ENCODE peak calls at places on chromosomes 1 and 21, in ten cellular contexts. O is gastrocnemius medialis; S is mammary epithelial cell; L is sigmoid colon; H is fibroblast of lung; T is CD4-positive, alpha-beta T cell; Z is mesothelial cell of epicardium; W is BJ; I is astrocyte of the spinal cord; E is fibroblast of the aortic adventitia. P is an unnamed sample.

GRCh38 chr1:41955461-41956159 is 36.9 kb upstream of the HIVEP3 start:
- DNase-seq in L (no peak), T (no peak), E (peak; percentile 83), W (peak; percentile 90), Z (no peak), O (no peak), H (peak; percentile 67), I (peak; percentile 94), S (peak; percentile 99), P (no peak)

GRCh38 chr21:42236693-42237092 is 17.8 kb downstream of the ABCG1 start:
- DNase-seq in O (no peak), E (no peak), T (no peak), I (no peak), Z (no peak), W (no peak), S (no peak), H (no peak), L (no peak), P (no peak)

GRCh38 chr1:226602186-226603029 is 53.8 kb downstream of the STUM start:
- DNase-seq in W (peak; percentile 91), I (peak; percentile 2), O (peak; percentile 64), L (peak; percentile 90), E (peak; percentile 94), S (peak; percentile 89), T (no peak), H (peak; percentile 95), Z (no peak), P (no peak)

GRCh38 chr1:184456189-184456588 is 69.4 kb downstream of the C1orf21 start:
- DNase-seq in L (no peak), W (no peak), H (no peak), T (no peak), I (no peak), O (no peak), S (no peak), E (no peak), Z (no peak), P (no peak)

GRCh38 chr1:167109125-167109524 is 15.2 kb downstream of the STYXL2 start:
- DNase-seq in S (peak; percentile 52), H (no peak), Z (no peak), I (no peak), W (no peak), T (no peak), O (peak; percentile 46), E (no peak), L (no peak), P (no peak)

GRCh38 chr1:202638019-202638887 is 72.0 kb downstream of the SYT2 start:
- DNase-seq in W (no peak), L (no peak), E (no peak), O (no peak), T (no peak), Z (no peak), I (no peak), S (no peak), H (no peak), P (no peak)

GRCh38 chr1:100585774-100586173 is 47.8 kb downstream of the GPR88 start:
- DNase-seq in W (peak; percentile 23), Z (no peak), I (peak; percentile 73), E (peak; percentile 59), H (no peak), S (peak; percentile 29), O (no peak), T (no peak), L (no peak), P (no peak)

GRCh38 chr1:85578321-85579295 is 2.0 kb upstream of the CCN1 start:
- DNase-seq in Z (no peak), W (peak; percentile 97), I (peak; percentile 97), T (no peak), E (peak; percentile 98), L (no peak), O (no peak), H (peak; percentile 98), S (no peak), P (no peak)

GRCh38 chr1:105865546-105865945 is 1190.9 kb upstream of the PRMT6 start:
- DNase-seq in I (no peak), T (no peak), S (peak; percentile 2), L (no peak), W (no peak), H (no peak), E (no peak), O (no peak), Z (no peak), P (no peak)

GRCh38 chr1:30817083-30817450 is 59.5 kb upstream of the LAPTM5 start:
- DNase-seq in Z (no peak), E (no peak), S (no peak), H (no peak), O (no peak), L (no peak), T (no peak), W (no peak), I (no peak), P (no peak)

GRCh38 chr1:53130878-53131589 is 11.4 kb downstream of the SLC1A7 start:
- DNase-seq in S (no peak), H (no peak), O (no peak), W (no peak), I (no peak), Z (no peak), E (no peak), L (peak; percentile 83), T (no peak), P (no peak)

GRCh38 chr1:64984737-64985136 is 18.4 kb upstream of the JAK1 start:
- DNase-seq in S (no peak), O (no peak), L (no peak), E (no peak), H (no peak), Z (no peak), I (no peak), T (no peak), W (no peak), P (no peak)

GRCh38 chr1:64982134-64982533 is 15.8 kb upstream of the JAK1 start:
- DNase-seq in O (no peak), Z (no peak), T (no peak), W (no peak), H (no peak), L (no peak), S (no peak), I (no peak), E (no peak), P (no peak)

GRCh38 chr1:64981602-64981981 is 15.2 kb upstream of the JAK1 start:
- DNase-seq in I (no peak), Z (no peak), E (no peak), L (no peak), W (no peak), T (no peak), O (no peak), H (no peak), S (no peak), P (no peak)

GRCh38 chr1:64983110-64983509 is 16.8 kb upstream of the JAK1 start:
- DNase-seq in I (peak; percentile 60), S (peak; percentile 90), O (no peak), E (peak; percentile 64), Z (peak; percentile 43), W (peak; percentile 96), L (no peak), T (no peak), H (no peak), P (no peak)

GRCh38 chr1:64984106-64984505 is 17.8 kb upstream of the JAK1 start:
- DNase-seq in I (no peak), H (no peak), E (no peak), O (no peak), W (no peak), Z (no peak), L (no peak), S (no peak), T (no peak), P (no peak)
- TF ChIP-seq CTCF in I (no peak), H (no peak), E (no peak), O (no peak), W (no peak), Z (no peak), L (no peak), S (no peak), T (no peak), P (no peak)

GRCh38 chr1:62993844-62994243 is 209.9 kb downstream of the ATG4C start:
- DNase-seq in Z (no peak), O (no peak), L (no peak), S (no peak), H (no peak), W (no peak), I (no peak), E (no peak), T (no peak), P (no peak)
- TF ChIP-seq CTCF in Z (no peak), O (no peak), L (no peak), S (no peak), H (no peak), W (no peak), I (no peak), E (no peak), T (no peak), P (no peak)

DNA sequence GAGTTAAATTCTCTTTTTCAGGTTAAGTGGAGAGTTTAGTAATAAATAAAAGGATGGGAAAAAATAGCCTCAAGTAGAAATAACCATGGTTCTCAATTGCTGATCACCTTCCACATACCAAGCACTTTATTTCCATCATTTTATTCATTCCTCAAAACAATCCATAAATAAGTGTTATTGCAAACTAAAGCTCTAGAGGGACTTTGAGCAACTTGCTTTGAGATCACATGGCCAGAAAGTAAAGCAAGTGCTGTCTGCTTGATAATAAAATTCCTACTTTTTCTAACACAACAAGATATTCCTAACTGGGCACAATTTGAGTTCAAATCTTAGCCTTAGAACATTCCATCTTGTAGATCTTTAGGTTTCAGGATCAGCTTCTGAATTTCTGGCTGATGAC is 97.1 kb upstream of the C1orf87 start:
- DNase-seq in O (no peak), H (no peak), E (no peak), T (no peak), S (no peak), W (no peak), Z (no peak), L (no peak), I (no peak), P (no peak)
- TF ChIP-seq CTCF in O (no peak), H (peak; percentile 26), E (peak; percentile 26), T (no peak), S (no peak), W (peak; percentile 16), Z (no peak), L (no peak), I (no peak), P (no peak)

DNA sequence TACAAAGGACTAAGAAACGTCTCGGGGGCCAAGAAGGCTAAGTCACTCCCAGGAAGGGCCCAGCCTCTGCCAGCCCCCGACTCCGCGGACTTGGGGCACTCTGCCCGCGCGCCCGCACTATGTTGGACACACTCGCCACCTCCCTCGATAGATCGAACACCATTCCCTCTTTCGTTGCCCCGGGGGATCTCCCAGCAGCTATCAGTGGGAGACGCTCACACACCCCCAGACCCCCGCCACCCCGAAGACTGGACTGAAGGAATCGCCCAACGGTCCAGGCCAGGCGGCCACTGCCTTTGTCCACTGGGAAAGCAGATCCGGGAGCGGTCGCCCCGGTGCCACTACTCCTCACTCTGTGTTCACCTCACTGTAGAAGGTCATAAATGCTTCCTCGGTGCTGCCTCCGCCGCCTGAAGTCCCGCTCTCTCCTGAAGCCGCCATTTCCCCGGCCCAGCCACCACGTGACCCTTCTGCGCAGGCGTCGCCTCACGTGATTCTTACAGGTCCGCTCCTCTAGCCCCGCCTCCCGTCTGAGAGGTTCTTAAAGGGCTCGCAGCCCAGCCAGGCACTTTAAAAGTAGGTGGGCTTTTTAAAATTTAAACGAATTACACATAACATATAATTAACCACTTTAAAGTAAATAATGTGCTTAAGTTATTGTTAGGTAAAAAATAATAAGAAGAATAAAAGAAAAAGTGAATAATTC is at the start of gene DNAJC8:
- DNase-seq in Z (peak; percentile 93), S (peak; percentile 84), L (peak; percentile 98), I (peak; percentile 89), T (peak; percentile 93), W (no peak), O (peak; percentile 96), H (peak; percentile 90), E (peak; percentile 89), P (peak; percentile 85)
- TF ChIP-seq CTCF in Z (no peak), S (no peak), L (no peak), I (no peak), T (no peak), W (no peak), O (peak; percentile 24), H (no peak), E (no peak), P (no peak)

P was measured in D721Med.